ENCODE peak calls at places on chromosomes 3 and 15, in five cellular contexts. W, A, U, B and I are unnamed samples.

GRCh38 chr3:13229291-13229949 is 156.2 kb upstream of the IQSEC1 start:
- DNase-seq in W (peak; percentile 36), A (no peak), U (no peak), B (no peak), I (peak; percentile 64)

GRCh38 chr3:172550347-172550943 is 27.2 kb upstream of the TNFSF10 start:
- DNase-seq in W (no peak), A (peak; percentile 82), U (no peak), B (peak; percentile 86), I (peak; percentile 28)

GRCh38 chr15:101322849-101323477 is 27.9 kb upstream of the SNRPA1 start:
- DNase-seq in W (peak; percentile 43), A (no peak), U (no peak), B (no peak), I (no peak)

GRCh38 chr15:100266166-100266565 is 75.6 kb downstream of the ADAMTS17 start:
- DNase-seq in W (no peak), A (no peak), U (no peak), B (no peak), I (no peak)

GRCh38 chr3:11172136-11172670 is 17.9 kb downstream of the HRH1 start:
- DNase-seq in W (no peak), A (no peak), U (no peak), B (no peak), I (no peak)

GRCh38 chr3:25455316-25456232 is 27.5 kb downstream of the RARB start:
- DNase-seq in W (peak; percentile 63), A (no peak), U (peak; percentile 72), B (peak; percentile 39), I (no peak)

GRCh38 chr15:62909257-62909656 is 133.3 kb upstream of the TPM1 start:
- DNase-seq in W (no peak), A (no peak), U (no peak), B (no peak), I (no peak)

GRCh38 chr15:82132742-82133141 is 86.9 kb upstream of the MEX3B start:
- DNase-seq in W (no peak), A (peak; percentile 60), U (no peak), B (peak; percentile 59), I (no peak)

GRCh38 chr3:122931636-122932035 is 95.9 kb downstream of the SEMA5B start:
- DNase-seq in W (no peak), A (no peak), U (no peak), B (no peak), I (no peak)
- H3K4me3 ChIP-seq in W (no peak overlapping the region), A (no peak overlapping the region), U (no peak overlapping the region), B (no peak overlapping the region), I (no peak overlapping the region)

DNA sequence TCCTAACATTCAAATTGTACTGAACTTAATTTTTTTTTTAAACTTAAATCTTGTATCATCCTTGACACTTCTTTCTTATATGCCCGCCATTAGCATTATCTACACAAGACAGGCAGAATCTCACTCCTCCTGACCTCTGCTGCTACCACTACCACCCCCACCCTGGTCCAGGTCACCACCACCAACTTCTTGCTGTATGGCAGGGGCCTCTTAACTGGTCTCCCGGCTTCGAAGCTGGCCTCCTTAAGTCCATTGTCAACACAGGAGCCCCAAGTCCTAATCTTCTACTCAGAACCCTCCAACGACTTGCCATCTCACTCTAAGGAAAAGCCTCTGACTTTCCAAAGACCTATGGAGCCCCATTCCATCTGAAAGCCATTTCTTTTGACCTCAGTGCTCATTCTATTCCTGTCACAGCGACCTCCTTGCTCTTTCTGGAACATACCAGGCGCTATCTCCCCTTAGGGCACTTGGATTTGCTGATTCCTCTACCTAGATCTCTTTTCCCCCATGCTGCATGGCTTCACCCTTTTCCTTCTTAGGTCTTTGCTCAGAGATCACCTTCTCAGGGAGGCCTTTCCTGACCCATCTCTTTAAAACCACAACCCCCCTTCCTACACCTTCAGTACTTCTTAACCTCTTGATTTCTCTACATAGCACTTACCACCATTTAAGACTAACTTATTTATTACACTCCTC is 2.6 kb downstream of the PRC1 start:
- DNase-seq in W (no peak), A (no peak), U (no peak), B (no peak), I (no peak)
- H3K4me3 ChIP-seq in W (no peak overlapping the region), A (no peak overlapping the region), U (no peak overlapping the region), B (no peak overlapping the region), I (no peak overlapping the region)

DNA sequence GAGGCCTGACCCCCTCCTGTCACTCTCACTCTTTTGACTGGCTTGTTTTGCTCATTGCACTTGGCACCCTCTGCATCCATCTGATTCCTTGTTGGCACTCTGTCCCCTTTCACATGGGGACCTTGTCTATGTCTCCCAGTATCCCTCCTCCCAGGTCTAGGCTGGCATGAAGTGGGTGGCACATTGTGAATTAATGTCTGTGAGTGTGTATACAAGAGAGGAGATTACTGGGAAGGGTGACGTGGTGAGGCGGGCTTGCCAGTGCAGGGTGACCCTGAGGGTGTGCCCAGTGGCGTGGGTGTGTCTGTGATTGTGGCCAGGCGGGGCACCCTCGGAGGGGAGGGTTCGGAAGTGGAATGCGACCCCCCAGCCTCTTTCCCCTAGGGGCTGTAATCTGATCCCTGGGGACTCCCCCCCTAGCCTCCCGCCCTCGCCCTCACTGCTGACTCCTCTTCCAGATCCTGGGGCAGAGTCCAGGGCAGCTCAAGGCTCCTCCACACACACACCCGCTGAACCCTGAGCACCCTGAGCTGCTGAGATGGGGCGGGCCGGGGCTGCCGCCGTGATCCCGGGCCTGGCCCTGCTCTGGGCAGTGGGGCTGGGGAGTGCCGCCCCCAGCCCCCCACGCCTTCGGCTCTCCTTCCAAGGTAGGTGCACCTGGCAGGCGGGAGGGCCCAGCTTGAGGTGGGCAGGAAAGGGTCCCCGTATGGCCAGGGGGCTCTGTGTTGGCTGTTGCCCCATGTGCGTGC is at the start of gene SEMA3B:
- DNase-seq in W (peak; percentile 97), A (no peak), U (no peak), B (no peak), I (no peak)
- H3K4me3 ChIP-seq in W (peak within 1 kb of the TSS; percentile 73), A (peak within 1 kb of the TSS; percentile 30), U (peak within 1 kb of the TSS; percentile 20), B (no peak within 1 kb of the TSS), I (no peak within 1 kb of the TSS)

DNA sequence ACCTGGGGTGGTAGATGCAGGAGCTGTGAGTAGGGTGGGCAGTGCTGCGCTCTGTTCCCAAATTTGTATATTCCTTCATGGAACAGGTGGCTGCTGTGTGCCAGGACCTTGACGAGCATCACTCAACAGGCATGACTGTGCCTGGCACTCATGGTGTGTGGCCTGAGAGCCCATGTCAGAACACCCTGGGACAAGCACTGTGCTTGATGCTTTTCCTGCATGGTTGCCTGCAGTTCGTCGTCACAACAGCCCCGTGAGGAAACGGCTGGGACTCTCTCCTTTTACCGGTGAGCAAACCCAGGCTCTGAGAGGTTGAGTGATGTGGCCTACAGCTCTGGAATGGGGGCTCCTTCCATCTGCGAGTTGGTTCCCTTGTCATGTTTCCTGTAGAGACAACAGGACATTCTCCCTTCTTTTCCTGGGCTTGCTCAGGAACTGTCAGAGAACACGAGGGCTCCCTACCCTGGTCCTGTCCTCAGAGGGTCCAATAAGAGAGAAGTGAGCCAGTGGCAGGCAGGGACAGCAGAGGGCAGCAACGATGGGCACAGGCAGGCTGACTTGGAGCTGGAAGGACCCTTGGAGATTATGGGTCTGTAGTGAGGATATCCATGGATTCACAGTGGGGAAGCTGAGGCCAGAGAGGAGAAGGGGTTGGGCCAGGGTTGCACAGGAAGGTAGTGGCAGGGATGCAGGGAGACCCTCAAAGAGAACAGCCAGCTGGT is 37.4 kb downstream of the PRKCD start:
- DNase-seq in W (no peak), A (no peak), U (no peak), B (no peak), I (no peak)
- H3K4me3 ChIP-seq in W (no peak overlapping the region), A (no peak overlapping the region), U (no peak overlapping the region), B (no peak overlapping the region), I (no peak overlapping the region)

GRCh38 chr3:122021811-122022401 is at the start of gene ILDR1:
- DNase-seq in W (peak; percentile 84), A (no peak), U (no peak), B (no peak), I (no peak)
- H3K4me3 ChIP-seq in W (peak within 1 kb of the TSS; percentile 73), A (no peak within 1 kb of the TSS), U (no peak within 1 kb of the TSS), B (no peak within 1 kb of the TSS), I (peak within 1 kb of the TSS; percentile 29)

GRCh38 chr3:33442190-33442589 is 2.0 kb upstream of the UBP1 start:
- DNase-seq in W (no peak), A (no peak), U (no peak), B (no peak), I (no peak)
- H3K4me3 ChIP-seq in W (no peak overlapping the region), A (no peak overlapping the region), U (no peak overlapping the region), B (no peak overlapping the region), I (no peak overlapping the region)

DNA sequence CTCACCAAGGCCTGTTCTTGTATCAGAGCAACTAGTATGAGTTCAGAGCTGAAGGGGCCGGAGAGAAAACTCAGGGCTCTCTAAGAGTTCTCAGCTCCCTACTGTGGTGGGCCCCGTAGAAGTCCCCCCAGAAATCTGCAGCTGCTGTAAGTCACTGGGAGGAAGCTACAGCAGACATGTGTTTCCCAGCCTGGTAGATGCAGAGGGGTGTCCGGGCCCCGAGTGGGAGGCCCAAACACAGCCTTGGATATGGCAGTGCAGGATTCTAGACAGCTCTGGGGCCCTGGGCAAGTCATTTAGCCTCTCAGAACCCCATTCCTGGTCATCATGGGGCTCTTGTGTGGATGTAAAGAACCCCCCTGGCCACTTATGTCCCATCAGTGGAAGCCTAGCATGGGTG is 39.3 kb upstream of the CSPG4 start:
- DNase-seq in W (no peak), A (no peak), U (no peak), B (no peak), I (no peak)
- H3K4me3 ChIP-seq in W (no peak overlapping the region), A (no peak overlapping the region), U (no peak overlapping the region), B (no peak overlapping the region), I (no peak overlapping the region)

GRCh38 chr15:34047893-34048775 is 9.1 kb upstream of the AVEN start:
- DNase-seq in W (no peak), A (no peak), U (no peak), B (peak; percentile 69), I (no peak)
- H3K4me3 ChIP-seq in W (no peak overlapping the region), A (peak overlapping the region; percentile 9), U (no peak overlapping the region), B (no peak overlapping the region), I (no peak overlapping the region)

GRCh38 chr15:89367485-89368451 is 33.1 kb upstream of the POLG start:
- DNase-seq in W (no peak), A (no peak), U (no peak), B (no peak), I (peak; percentile 75)
- H3K4me3 ChIP-seq in W (no peak overlapping the region), A (no peak overlapping the region), U (no peak overlapping the region), B (no peak overlapping the region), I (peak overlapping the region; percentile 59)

GRCh38 chr15:79956354-79956939 is 14.5 kb downstream of the BCL2A1 start:
- DNase-seq in W (no peak), A (no peak), U (no peak), B (no peak), I (no peak)

GRCh38 chr15:79964232-79964820 is 6.7 kb downstream of the BCL2A1 start:
- DNase-seq in W (no peak), A (no peak), U (no peak), B (no peak), I (no peak)

GRCh38 chr15:79957741-79958140 is 13.3 kb downstream of the BCL2A1 start:
- DNase-seq in W (no peak), A (no peak), U (no peak), B (no peak), I (no peak)

GRCh38 chr15:79962178-79962577 is 8.8 kb downstream of the BCL2A1 start:
- DNase-seq in W (no peak), A (no peak), U (no peak), B (no peak), I (no peak)

GRCh38 chr15:79960502-79961217 is 10.3 kb downstream of the BCL2A1 start:
- DNase-seq in W (no peak), A (no peak), U (no peak), B (peak; percentile 12), I (no peak)
- H3K4me3 ChIP-seq in W (no peak overlapping the region), A (no peak overlapping the region), U (no peak overlapping the region), B (no peak overlapping the region), I (no peak overlapping the region)